ENCODE peak calls at places on chromosomes 1 and 21, in five cellular contexts. G, O, M, W and Z are unnamed samples.

GRCh38 chr21:24825348-24825747 is 781.9 kb downstream of the MRPL39 start:
- DNase-seq in G (no peak), O (no peak), M (no peak), W (no peak), Z (no peak)

GRCh38 chr1:153790996-153791855 is 16.0 kb downstream of the SLC27A3 start:
- DNase-seq in G (peak; percentile 85), O (no peak), M (no peak), W (no peak), Z (no peak)

GRCh38 chr1:59641861-59642260 is 172.9 kb upstream of the HOOK1 start:
- DNase-seq in G (no peak), O (no peak), M (no peak), W (no peak), Z (no peak)

GRCh38 chr1:6208723-6209660 is 3.1 kb downstream of the RNF207 start:
- DNase-seq in G (peak; percentile 67), O (peak; percentile 55), M (peak; percentile 43), W (peak; percentile 33), Z (peak; percentile 37)

GRCh38 chr1:15886613-15887167 is 39.2 kb downstream of the SPEN start:
- DNase-seq in G (no peak), O (no peak), M (no peak), W (no peak), Z (no peak)

GRCh38 chr1:180168786-180169640 is 14.3 kb downstream of the QSOX1 start:
- DNase-seq in G (peak; percentile 70), O (peak; percentile 89), M (no peak), W (peak; percentile 70), Z (peak; percentile 89)

GRCh38 chr1:197911172-197911856 is 5.9 kb upstream of the LHX9 start:
- DNase-seq in G (no peak), O (no peak), M (no peak), W (no peak), Z (no peak)

GRCh38 chr1:215665212-215665611 is 98.1 kb downstream of the KCTD3 start:
- DNase-seq in G (no peak), O (no peak), M (no peak), W (peak; percentile 36), Z (no peak)

GRCh38 chr1:41356752-41357151 is 4.5 kb upstream of the FOXO6 start:
- DNase-seq in G (no peak), O (no peak), M (no peak), W (no peak), Z (no peak)

GRCh38 chr21:14617040-14617393 is 70.9 kb upstream of the SAMSN1 start:
- DNase-seq in G (no peak), O (no peak), M (no peak), W (no peak), Z (no peak)

DNA sequence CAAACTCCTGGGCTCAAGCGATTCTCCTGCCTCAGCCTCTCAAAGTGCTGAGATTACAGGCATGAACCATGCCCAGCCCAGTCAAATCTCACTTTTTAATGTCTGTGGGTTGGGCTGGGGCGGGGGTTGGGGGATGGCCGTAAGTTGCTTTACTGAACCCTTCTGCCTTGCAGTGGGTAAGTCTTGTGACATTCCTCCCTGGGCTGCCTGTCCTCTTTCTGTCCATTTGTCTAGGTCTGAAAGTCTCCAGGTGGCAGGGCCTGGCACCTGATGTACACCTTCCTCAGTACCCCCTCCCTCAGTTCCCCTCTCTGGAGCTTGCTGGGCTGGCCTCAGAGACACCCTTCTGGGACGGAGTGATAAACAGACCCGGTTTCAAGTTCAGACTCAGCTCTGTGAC is 13.3 kb downstream of the ZNF362 start:
- DNase-seq in G (no peak), O (no peak), M (no peak), W (no peak), Z (no peak)
- TF ChIP-seq CTCF in G (no peak), O (no peak), M (no peak), W (no peak), Z (no peak)

DNA sequence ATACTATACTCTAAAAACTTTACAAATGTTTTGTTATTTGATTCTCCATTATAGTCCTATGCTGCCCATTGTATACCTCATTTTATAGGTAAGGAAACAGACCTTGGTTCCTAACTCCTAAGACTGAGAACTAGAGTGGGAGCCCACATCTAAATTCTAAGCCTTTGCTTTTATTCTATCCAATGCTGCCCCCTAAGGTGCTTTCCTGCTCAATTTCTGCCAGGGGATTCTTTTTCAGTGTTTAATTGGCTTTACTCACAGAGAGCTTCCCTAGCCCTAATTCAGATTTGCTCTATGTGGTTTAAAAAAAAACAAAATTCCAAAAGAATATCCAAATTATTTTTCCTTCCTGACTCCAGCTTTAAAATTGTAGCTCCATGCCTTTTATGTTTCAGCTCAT is 64.5 kb downstream of the KIF14 start:
- DNase-seq in G (no peak), O (no peak), M (no peak), W (no peak), Z (no peak)
- TF ChIP-seq CTCF in G (no peak), O (no peak), M (peak; percentile 36), W (no peak), Z (no peak)

DNA sequence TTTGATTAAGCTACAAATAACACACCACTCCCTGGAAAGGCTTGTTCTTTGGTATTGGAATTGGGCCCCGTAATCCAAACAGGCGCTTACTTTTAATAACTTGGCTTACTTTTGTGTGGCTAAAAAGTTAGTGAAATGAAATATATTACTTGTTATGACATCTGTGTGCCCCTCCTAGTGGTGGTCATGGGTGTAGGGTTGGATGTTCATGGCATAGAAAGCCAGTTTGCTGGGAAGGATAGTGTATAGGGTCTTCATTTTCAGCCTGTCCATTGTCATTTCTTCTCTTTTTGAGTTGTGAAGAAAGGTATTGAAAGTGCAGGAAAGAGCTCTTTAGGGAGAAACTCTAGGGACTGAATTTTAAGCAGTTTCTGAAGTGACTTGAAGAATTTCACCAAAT is 5.9 kb downstream of the CDC14A start:
- DNase-seq in G (no peak), O (no peak), M (no peak), W (no peak), Z (no peak)
- TF ChIP-seq CTCF in G (peak; percentile 22), O (no peak), M (peak; percentile 44), W (no peak), Z (no peak)

DNA sequence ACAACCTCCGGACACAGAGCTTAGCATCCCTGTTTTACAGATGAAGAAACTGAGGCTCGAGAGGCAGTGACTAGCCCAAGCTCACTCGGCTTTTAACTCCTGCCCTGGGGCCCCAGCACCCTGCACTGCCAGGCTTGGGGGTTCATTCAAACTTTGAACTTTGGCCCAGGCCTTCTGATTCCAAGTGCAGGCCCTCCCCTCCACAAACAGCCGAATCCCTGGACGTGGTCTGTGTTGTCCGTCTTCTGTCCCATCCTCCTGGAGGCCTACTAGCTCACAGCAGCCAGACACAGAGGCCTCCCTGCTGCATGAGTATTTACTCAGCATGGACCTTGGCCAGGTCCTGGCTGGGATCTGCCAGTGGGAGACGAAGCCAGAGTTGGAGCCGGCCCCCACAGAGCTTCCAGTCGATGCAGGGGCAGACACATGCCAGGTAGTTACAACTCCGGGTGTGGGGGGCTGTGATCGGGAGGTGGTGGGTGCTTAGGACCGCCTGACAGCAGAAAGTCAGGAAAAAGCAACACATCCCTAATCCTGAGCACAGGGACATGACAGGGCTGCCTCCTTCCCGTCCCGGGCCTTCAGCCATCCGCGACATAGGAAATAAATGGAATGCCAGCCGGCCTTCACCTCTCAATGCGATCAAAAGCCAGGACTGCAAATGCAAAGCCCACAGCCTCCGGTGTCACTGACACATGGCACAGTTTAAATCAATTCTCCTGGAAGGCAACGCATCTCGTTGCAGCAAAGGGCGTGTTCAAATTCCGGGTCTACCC is 7.4 kb downstream of the IFFO2 start:
- DNase-seq in G (no peak), O (peak; percentile 57), M (no peak), W (peak; percentile 34), Z (peak; percentile 50)
- TF ChIP-seq CTCF in G (no peak), O (no peak), M (no peak), W (no peak), Z (no peak)

DNA sequence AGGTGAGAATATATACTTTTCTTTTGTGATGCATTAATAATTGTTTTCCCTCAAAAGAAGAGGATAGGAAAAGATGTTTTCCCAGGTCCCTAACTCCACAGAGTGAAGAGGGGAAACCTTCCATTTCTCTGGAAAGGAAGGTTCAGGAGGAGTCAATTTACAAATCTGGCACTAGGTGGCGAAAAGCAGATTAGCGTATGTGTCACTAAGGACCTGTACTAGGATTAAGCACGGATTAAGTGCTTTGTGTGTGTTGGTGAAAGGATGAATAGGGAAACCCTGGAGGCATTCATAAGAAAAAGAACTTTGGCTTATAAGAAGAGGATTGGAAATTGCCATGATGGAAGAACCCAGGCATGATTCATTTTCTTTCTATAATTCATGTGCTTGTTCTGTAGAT is 410.1 kb upstream of the PLXNA2 start:
- DNase-seq in G (no peak), O (no peak), M (no peak), W (peak; percentile 63), Z (peak; percentile 20)
- TF ChIP-seq CTCF in G (peak; percentile 29), O (no peak), M (peak; percentile 50), W (peak; percentile 73), Z (no peak)